ENCODE peak calls at places on chromosomes 5 and 9, in six cellular contexts. Q is MCF 10A; N is activated CD4-positive, alpha-beta T cell treated with anti-CD3 and anti-CD28 coated beads for 48 hours; E is cardiac fibroblast; V is NCI-H1092 treated with DMSO at 0.1 percent for 48 hours; T is NCI-H1417. F is an unnamed sample.

GRCh38 chr9:137185921-137186320 is 2.4 kb downstream of the ANAPC2 start:
- DNase-seq in Q (no peak), N (no peak), E (no peak), V (no peak), T (no peak), F (no peak)

GRCh38 chr5:138960145-138960692 is 85.1 kb upstream of the LRRTM2 start:
- DNase-seq in Q (no peak), N (no peak), E (no peak), V (peak), T (peak), F (no peak)

GRCh38 chr5:172788771-172789686 is 18.0 kb upstream of the DUSP1 start:
- DNase-seq in Q (no peak), N (no peak), E (peak), V (no peak), T (no peak), F (no peak)

GRCh38 chr9:34380511-34381315 is 4.0 kb upstream of the MYORG start:
- DNase-seq in Q (peak), N (peak), E (peak), V (peak), T (peak), F (peak)

GRCh38 chr5:74390306-74390637 is 250.3 kb downstream of the ENC1 start:
- DNase-seq in Q (no peak), N (no peak), E (no peak), V (no peak), T (no peak), F (no peak)

GRCh38 chr5:163564321-163564924 is 59.0 kb downstream of the MAT2B start:
- DNase-seq in Q (peak), N (peak), E (peak), V (peak), T (peak), F (peak)

GRCh38 chr5:64874753-64875152 is 106.0 kb downstream of the CWC27 start:
- DNase-seq in Q (no peak), N (no peak), E (peak), V (no peak), T (no peak), F (no peak)

GRCh38 chr5:139650031-139650688 is 2.0 kb downstream of the CXXC5 start:
- DNase-seq in Q (no peak), N (peak), E (no peak), V (no peak), T (no peak), F (peak)

GRCh38 chr9:77707696-77708095 is 59.6 kb upstream of the GNA14 start:
- DNase-seq in Q (peak), N (no peak), E (peak), V (no peak), T (no peak), F (peak)

GRCh38 chr5:37771731-37772130 is 68.1 kb downstream of the GDNF start:
- DNase-seq in Q (peak), N (no peak), E (peak), V (no peak), T (no peak), F (peak)

GRCh38 chr9:137367506-137368430 is 55.2 kb downstream of the EXD3 start:
- DNase-seq in Q (no peak), N (no peak), E (no peak), V (no peak), T (no peak), F (no peak)

GRCh38 chr5:122882836-122883235 is 37.4 kb downstream of the SNX24 start:
- DNase-seq in Q (peak), N (peak), E (peak), V (no peak), T (no peak), F (peak)

GRCh38 chr9:113558632-113559502 is 95.3 kb downstream of the RGS3 start:
- DNase-seq in Q (peak), N (no peak), E (peak), V (peak), T (no peak), F (peak)

GRCh38 chr9:3708751-3709150 is 182.9 kb upstream of the RFX3 start:
- DNase-seq in Q (peak), N (no peak), E (peak), V (peak), T (peak), F (peak)

GRCh38 chr5:35762368-35762767 is 94.3 kb upstream of the IL7R start:
- DNase-seq in Q (no peak), N (no peak), E (no peak), V (no peak), T (no peak), F (no peak)

GRCh38 chr9:134936762-134937555 is 19.2 kb upstream of the FCN1 start:
- DNase-seq in Q (no peak), N (no peak), E (no peak), V (no peak), T (no peak), F (no peak)

GRCh38 chr5:139182528-139183296 is 15.5 kb downstream of the SIL1 start:
- DNase-seq in Q (no peak), N (no peak), E (no peak), V (no peak), T (no peak), F (no peak)

GRCh38 chr9:76379494-76379893 is 14.7 kb downstream of the RFK start:
- DNase-seq in Q (peak), N (no peak), E (no peak), V (peak), T (peak), F (no peak)

GRCh38 chr9:109500421-109500974 is 2.4 kb upstream of the PTPN3 start:
- DNase-seq in Q (no peak), N (no peak), E (no peak), V (no peak), T (no peak), F (no peak)

GRCh38 chr5:72234265-72234700 is 85.8 kb downstream of the MRPS27 start:
- DNase-seq in Q (peak), N (no peak), E (peak), V (no peak), T (no peak), F (peak)

GRCh38 chr5:143551765-143552164 is 148.3 kb upstream of the NR3C1 start:
- DNase-seq in Q (no peak), N (no peak), E (no peak), V (no peak), T (no peak), F (no peak)

GRCh38 chr5:122182491-122182921 is 53.2 kb downstream of the ZNF474 start:
- DNase-seq in Q (peak), N (no peak), E (peak), V (peak), T (no peak), F (peak)

F was measured in astrocyte of the spinal cord.